ENCODE peak calls at places on chromosomes 12 and 14, in seven cellular contexts. One of them, this sample, is unnamed. For H3K4me1, the result is how much of the 10 kb centered on the place peaks cover.

GRCh38 chr14:56715938-56716337 is 94.3 kb downstream of the OTX2 start:
- DNase-seq in H1: no peak
- DNase-seq in A549: no peak
- DNase-seq in HCT116: no peak
- DNase-seq in GM12878: no peak
- DNase-seq in HepG2: no peak
- DNase-seq in K562: no peak
- DNase-seq in this sample: no peak

GRCh38 chr12:49842519-49843352 is at the start of gene BCDIN3D:
- DNase-seq in GM12878: peak
- DNase-seq in A549: peak
- DNase-seq in HepG2: peak
- DNase-seq in K562: peak
- DNase-seq in HCT116: peak
- DNase-seq in H1: no peak
- DNase-seq in this sample: peak

GRCh38 chr12:4526923-4527546 is 11.7 kb upstream of the RAD51AP1 start:
- DNase-seq in HepG2: peak
- DNase-seq in H1: no peak
- DNase-seq in GM12878: no peak
- DNase-seq in A549: no peak
- DNase-seq in HCT116: no peak
- DNase-seq in K562: no peak
- DNase-seq in this sample: peak

GRCh38 chr14:76876076-76876475 is 49.9 kb downstream of the LRRC74A start:
- DNase-seq in K562: peak
- DNase-seq in GM12878: no peak
- DNase-seq in HCT116: peak
- DNase-seq in H1: peak
- DNase-seq in A549: peak
- DNase-seq in HepG2: peak
- DNase-seq in this sample: peak

GRCh38 chr14:69363055-69363454 is 35.0 kb downstream of the ERH start:
- DNase-seq in A549: no peak
- DNase-seq in H1: peak
- DNase-seq in HCT116: no peak
- DNase-seq in GM12878: no peak
- DNase-seq in HepG2: peak
- DNase-seq in K562: peak
- DNase-seq in this sample: peak

GRCh38 chr12:130764475-130765185 is 48.5 kb upstream of the RIMBP2 start:
- DNase-seq in H1: no peak
- DNase-seq in HCT116: peak
- DNase-seq in K562: peak
- DNase-seq in GM12878: peak
- DNase-seq in A549: peak
- DNase-seq in HepG2: no peak
- DNase-seq in this sample: peak

GRCh38 chr14:98775892-98776291 is 496.1 kb downstream of the BCL11B start:
- DNase-seq in H1: no peak
- DNase-seq in HCT116: no peak
- DNase-seq in K562: no peak
- DNase-seq in GM12878: no peak
- DNase-seq in A549: no peak
- DNase-seq in HepG2: no peak
- DNase-seq in this sample: no peak

GRCh38 chr14:34989762-34990161 is 7.0 kb downstream of the SRP54 start:
- DNase-seq in K562: no peak
- DNase-seq in H1: no peak
- DNase-seq in HepG2: no peak
- DNase-seq in A549: no peak
- DNase-seq in GM12878: no peak
- DNase-seq in HCT116: no peak
- DNase-seq in this sample: no peak

GRCh38 chr14:24436355-24437019 is 6.1 kb downstream of the SDR39U1 start:
- DNase-seq in A549: peak
- DNase-seq in GM12878: no peak
- DNase-seq in K562: peak
- DNase-seq in H1: no peak
- DNase-seq in HepG2: peak
- DNase-seq in HCT116: peak
- DNase-seq in this sample: peak

GRCh38 chr12:46659032-46659703 is 166.6 kb downstream of the SLC38A4 start:
- DNase-seq in H1: no peak
- DNase-seq in GM12878: no peak
- DNase-seq in K562: no peak
- DNase-seq in HCT116: no peak
- DNase-seq in A549: no peak
- DNase-seq in HepG2: no peak
- DNase-seq in this sample: peak

GRCh38 chr12:94730846-94731245 is 80.5 kb upstream of the TMCC3 start:
- DNase-seq in A549: no peak
- DNase-seq in GM12878: no peak
- DNase-seq in K562: no peak
- DNase-seq in HepG2: no peak
- DNase-seq in HCT116: no peak
- DNase-seq in H1: no peak
- DNase-seq in this sample: no peak

GRCh38 chr12:64891629-64892028 is 67.2 kb downstream of the TBC1D30 start:
- DNase-seq in H1: no peak
- DNase-seq in A549: no peak
- DNase-seq in GM12878: no peak
- DNase-seq in HepG2: no peak
- DNase-seq in HCT116: no peak
- DNase-seq in K562: no peak
- DNase-seq in this sample: no peak

GRCh38 chr12:16560273-16560672 is 45.7 kb downstream of the LMO3 start:
- DNase-seq in A549: no peak
- DNase-seq in HepG2: no peak
- DNase-seq in HCT116: no peak
- DNase-seq in GM12878: no peak
- DNase-seq in H1: no peak
- DNase-seq in K562: no peak
- DNase-seq in this sample: no peak

GRCh38 chr14:26466862-26467261 is 131.0 kb downstream of the NOVA1 start:
- DNase-seq in HepG2: no peak
- DNase-seq in K562: no peak
- DNase-seq in H1: no peak
- DNase-seq in HCT116: no peak
- DNase-seq in GM12878: no peak
- DNase-seq in A549: no peak
- DNase-seq in this sample: no peak

GRCh38 chr12:22447223-22447622 is 97.1 kb downstream of the C2CD5 start:
- DNase-seq in GM12878: no peak
- DNase-seq in HepG2: no peak
- DNase-seq in HCT116: no peak
- DNase-seq in A549: no peak
- DNase-seq in K562: no peak
- DNase-seq in H1: no peak
- DNase-seq in this sample: peak

GRCh38 chr12:125971981-125972380 is 906.7 kb downstream of the AACS start:
- DNase-seq in K562: no peak
- DNase-seq in HCT116: no peak
- DNase-seq in GM12878: no peak
- DNase-seq in A549: no peak
- DNase-seq in HepG2: no peak
- DNase-seq in H1: no peak
- DNase-seq in this sample: no peak

GRCh38 chr14:59126714-59127436 is 61.6 kb upstream of the DAAM1 start:
- DNase-seq in H1: no peak
- DNase-seq in HCT116: peak
- DNase-seq in HepG2: peak
- DNase-seq in A549: peak
- DNase-seq in K562: peak
- DNase-seq in GM12878: no peak
- DNase-seq in this sample: peak

GRCh38 chr12:57888407-57889157 is 42.1 kb upstream of the CTDSP2 start:
- DNase-seq in A549: no peak
- DNase-seq in HCT116: no peak
- DNase-seq in K562: no peak
- DNase-seq in HepG2: no peak
- DNase-seq in GM12878: no peak
- DNase-seq in H1: no peak
- DNase-seq in this sample: peak

GRCh38 chr12:53254816-53255545 is 13.1 kb upstream of the ESPL1 start:
- DNase-seq in HepG2: no peak
- DNase-seq in K562: no peak
- DNase-seq in HCT116: no peak
- DNase-seq in GM12878: no peak
- DNase-seq in A549: no peak
- DNase-seq in H1: no peak
- DNase-seq in this sample: no peak

GRCh38 chr12:109797905-109798669 is 35.1 kb downstream of the TRPV4 start:
- DNase-seq in H1: no peak
- DNase-seq in GM12878: no peak
- DNase-seq in HCT116: no peak
- DNase-seq in K562: no peak
- DNase-seq in A549: no peak
- DNase-seq in HepG2: no peak
- DNase-seq in this sample: no peak
- H3K27ac ChIP-seq in H1: no peak
- H3K27ac ChIP-seq in GM12878: no peak
- H3K27ac ChIP-seq in HCT116: no peak
- H3K27ac ChIP-seq in K562: no peak
- H3K27ac ChIP-seq in A549: no peak
- H3K27ac ChIP-seq in HepG2: no peak
- H3K27ac ChIP-seq in this sample: no peak

DNA sequence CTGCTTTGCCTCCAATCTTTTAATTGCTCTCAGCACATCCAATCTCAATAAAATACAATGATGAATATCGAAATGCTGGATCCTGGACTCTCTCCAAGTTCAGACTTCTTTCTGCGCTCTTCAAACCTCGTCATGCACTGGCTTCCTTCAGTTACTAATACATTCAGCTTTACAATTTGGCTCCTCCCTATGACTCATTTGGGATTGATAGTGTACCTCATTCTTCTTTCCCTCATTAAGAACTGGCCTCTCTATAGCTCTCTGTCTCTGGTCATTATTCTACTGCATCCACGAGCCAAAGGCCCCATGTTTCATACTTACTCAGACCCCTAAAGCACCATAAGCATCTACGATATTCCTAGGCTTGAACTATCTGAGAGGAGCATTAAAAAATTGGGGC is 5.0 kb downstream of the TSPAN8 start:
- DNase-seq in A549: no peak
- DNase-seq in K562: no peak
- DNase-seq in H1: no peak
- DNase-seq in HCT116: no peak
- DNase-seq in HepG2: no peak
- DNase-seq in GM12878: no peak
- DNase-seq in this sample: no peak
- TF ChIP-seq CEBPB in A549: no peak
- TF ChIP-seq CEBPB in K562: no peak
- TF ChIP-seq CEBPB in H1: no peak
- TF ChIP-seq CEBPB in HCT116: no peak
- TF ChIP-seq CEBPB in HepG2: no peak
- TF ChIP-seq CEBPB in GM12878: no peak
- TF ChIP-seq CEBPB in this sample: no peak

GRCh38 chr14:93041830-93042229 is 73.9 kb downstream of the ITPK1 start:
- DNase-seq in HCT116: no peak
- DNase-seq in K562: no peak
- DNase-seq in A549: no peak
- DNase-seq in GM12878: no peak
- DNase-seq in H1: no peak
- DNase-seq in HepG2: no peak
- DNase-seq in this sample: no peak

GRCh38 chr14:93042968-93043940 is 72.5 kb downstream of the ITPK1 start:
- DNase-seq in A549: peak
- DNase-seq in HepG2: peak
- DNase-seq in GM12878: no peak
- DNase-seq in K562: no peak
- DNase-seq in H1: no peak
- DNase-seq in HCT116: peak
- DNase-seq in this sample: peak

GRCh38 chr14:93039649-93040315 is 75.9 kb downstream of the ITPK1 start:
- DNase-seq in K562: no peak
- DNase-seq in A549: no peak
- DNase-seq in GM12878: no peak
- DNase-seq in H1: no peak
- DNase-seq in HCT116: no peak
- DNase-seq in HepG2: no peak
- DNase-seq in this sample: no peak

GRCh38 chr14:93040443-93040842 is 75.3 kb downstream of the ITPK1 start:
- DNase-seq in K562: no peak
- DNase-seq in HepG2: no peak
- DNase-seq in A549: no peak
- DNase-seq in HCT116: no peak
- DNase-seq in GM12878: no peak
- DNase-seq in H1: no peak
- DNase-seq in this sample: no peak

DNA sequence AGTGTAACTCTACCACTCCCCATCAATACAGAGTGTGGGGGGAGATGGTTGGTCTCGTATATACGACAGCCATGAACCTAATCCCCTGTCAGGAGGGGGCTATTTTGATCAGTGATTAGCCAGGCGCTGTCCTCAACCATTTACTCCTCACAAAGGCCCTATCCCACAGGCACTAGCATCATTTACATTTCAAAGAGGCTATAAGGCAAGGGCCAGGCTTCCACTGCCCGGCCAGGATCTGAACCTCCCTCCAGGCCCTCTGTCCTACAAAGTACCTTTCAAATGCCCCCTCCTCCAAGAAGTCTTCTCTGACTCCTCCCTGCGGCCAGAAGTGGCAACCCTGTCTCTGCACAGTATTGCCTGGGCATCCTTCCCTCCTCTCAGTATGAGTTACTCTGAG is 74.7 kb downstream of the ITPK1 start:
- DNase-seq in GM12878: no peak
- DNase-seq in A549: no peak
- DNase-seq in K562: no peak
- DNase-seq in HCT116: no peak
- DNase-seq in H1: no peak
- DNase-seq in HepG2: no peak
- DNase-seq in this sample: no peak
- H3K4me1 ChIP-seq in GM12878: under half
- H3K4me1 ChIP-seq in A549: half or more
- H3K4me1 ChIP-seq in K562: under half
- H3K4me1 ChIP-seq in HCT116: half or more
- H3K4me1 ChIP-seq in H1: under half
- H3K4me1 ChIP-seq in HepG2: half or more
- H3K4me1 ChIP-seq in this sample: under half

DNA sequence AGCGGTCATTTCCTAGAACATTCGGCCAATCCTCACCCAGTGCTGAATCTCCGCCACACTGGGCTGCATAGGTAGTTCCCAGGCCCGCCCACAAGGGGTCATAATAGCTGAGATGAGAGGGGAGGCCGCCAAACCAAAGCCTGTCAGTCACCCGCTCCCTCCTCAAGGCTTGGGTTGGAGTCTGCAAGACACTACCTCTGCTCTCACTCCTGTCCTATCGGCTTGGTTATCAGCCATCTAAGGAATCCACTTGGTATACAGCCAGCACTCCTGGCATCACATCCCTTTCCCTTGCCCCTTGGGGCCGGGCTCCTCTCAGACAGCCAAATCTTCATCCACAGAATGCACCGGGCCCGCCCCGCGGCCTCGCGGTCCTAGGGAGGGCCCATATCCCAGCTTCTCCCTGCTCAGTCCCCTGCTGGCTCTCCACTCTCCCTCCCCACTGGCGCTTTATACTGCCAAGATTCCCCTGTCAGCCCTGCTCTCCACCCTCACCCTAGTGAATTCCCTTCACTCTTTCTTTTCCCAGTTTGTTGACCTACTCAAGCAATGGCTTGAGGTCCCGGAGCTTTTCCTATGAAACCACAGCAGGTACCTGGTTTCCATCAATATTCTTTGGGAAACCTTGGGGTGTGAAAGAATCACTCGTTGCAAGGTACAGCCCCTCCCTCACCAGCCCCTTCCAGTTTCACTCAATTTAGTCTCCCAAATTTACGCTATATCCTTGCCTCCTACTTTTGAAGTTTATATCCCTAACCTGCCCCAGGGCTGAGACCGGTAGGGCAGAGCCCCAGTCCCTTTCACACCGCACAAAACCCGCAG is 1.5 kb downstream of the IFFO1 start:
- DNase-seq in HepG2: peak
- DNase-seq in HCT116: peak
- DNase-seq in GM12878: no peak
- DNase-seq in H1: no peak
- DNase-seq in K562: peak
- DNase-seq in A549: peak
- DNase-seq in this sample: peak
- H3K27ac ChIP-seq in HepG2: peak
- H3K27ac ChIP-seq in HCT116: no peak
- H3K27ac ChIP-seq in GM12878: peak
- H3K27ac ChIP-seq in H1: no peak
- H3K27ac ChIP-seq in K562: no peak
- H3K27ac ChIP-seq in A549: no peak
- H3K27ac ChIP-seq in this sample: peak

This sample was measured in IMR-90.